ENCODE peak calls at places on chromosomes 1 and 21, in four cellular contexts. P is body of pancreas, Q is bronchial epithelial cell, Y is HL-60. G is an unnamed sample.

GRCh38 chr1:26858160-26858559 is 4.8 kb upstream of the SFN start:
- DNase-seq in P (no peak), Q (peak), Y (no peak), G (no peak)

GRCh38 chr1:218494449-218494852 is 149.3 kb downstream of the TGFB2 start:
- DNase-seq in P (no peak), Q (no peak), Y (no peak), G (no peak)

GRCh38 chr1:151134396-151134795 is 12.0 kb downstream of the SEMA6C start:
- DNase-seq in P (no peak), Q (no peak), Y (no peak), G (no peak)

GRCh38 chr1:155192346-155193274 is 15.1 kb downstream of the THBS3 start:
- DNase-seq in P (peak), Q (peak), Y (no peak), G (no peak)

GRCh38 chr1:92707292-92707691 is 77.6 kb downstream of the EVI5 start:
- DNase-seq in P (no peak), Q (peak), Y (no peak), G (no peak)

GRCh38 chr1:67883069-67883468 is 49.8 kb upstream of the GNG12 start:
- DNase-seq in P (no peak), Q (peak), Y (no peak), G (no peak)

GRCh38 chr1:87284456-87285240 is 44.0 kb upstream of the LMO4 start:
- DNase-seq in P (no peak), Q (no peak), Y (no peak), G (no peak)

GRCh38 chr1:106613861-106614260 is 442.6 kb upstream of the PRMT6 start:
- DNase-seq in P (no peak), Q (no peak), Y (no peak), G (no peak)

GRCh38 chr1:29635073-29635335 is 398.7 kb downstream of the PTPRU start:
- DNase-seq in P (no peak), Q (no peak), Y (no peak), G (no peak)

GRCh38 chr1:193979219-193979618 is 792.8 kb upstream of the B3GALT2 start:
- DNase-seq in P (no peak), Q (no peak), Y (no peak), G (no peak)

GRCh38 chr21:37873655-37874054 is 42.6 kb downstream of the KCNJ6 start:
- DNase-seq in P (no peak), Q (no peak), Y (no peak), G (peak)
- TF ChIP-seq CTCF in P (no peak), Q (no peak), Y (no peak), G (peak)

GRCh38 chr1:103187673-103188072 is 79.4 kb upstream of the COL11A1 start:
- DNase-seq in P (no peak), Q (no peak), Y (no peak), G (no peak)

GRCh38 chr1:103191327-103191726 is 83.0 kb upstream of the COL11A1 start:
- DNase-seq in P (no peak), Q (no peak), Y (no peak), G (peak)

GRCh38 chr1:103194060-103194459 is 85.7 kb upstream of the COL11A1 start:
- DNase-seq in P (no peak), Q (no peak), Y (no peak), G (no peak)

DNA sequence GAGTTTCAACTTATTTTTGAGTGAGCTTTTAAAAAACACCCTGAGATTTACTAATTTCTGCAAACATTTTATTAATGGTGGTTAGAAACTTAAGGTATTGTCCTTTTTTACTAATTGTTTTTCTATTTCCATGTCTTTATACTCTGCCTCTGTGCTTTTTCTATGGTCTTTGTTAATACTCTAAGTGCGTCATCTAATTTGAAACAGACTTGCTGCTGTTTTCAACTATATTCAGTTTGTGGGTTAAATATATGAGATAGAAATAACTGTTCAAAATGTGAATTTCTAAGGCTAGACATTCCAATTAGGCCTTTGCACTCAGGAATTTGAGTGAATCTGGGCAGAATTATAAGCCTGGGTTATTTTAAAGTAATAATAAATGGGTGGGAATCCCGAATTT is 82.4 kb upstream of the COL11A1 start:
- DNase-seq in P (no peak), Q (no peak), Y (no peak), G (no peak)
- H3K4me3 ChIP-seq in P (no peak), Q (no peak), Y (no peak), G (no peak)

GRCh38 chr1:99969260-99969728 is 502 bp upstream of the SLC35A3 start:
- DNase-seq in P (no peak), Q (peak), Y (no peak), G (no peak)

GRCh38 chr1:99963041-99963795 is 6.6 kb upstream of the SLC35A3 start:
- DNase-seq in P (no peak), Q (peak), Y (no peak), G (peak)

GRCh38 chr1:99968214-99968613 is 1.6 kb upstream of the SLC35A3 start:
- DNase-seq in P (no peak), Q (no peak), Y (no peak), G (no peak)

GRCh38 chr1:99964806-99965205 is 5.0 kb upstream of the SLC35A3 start:
- DNase-seq in P (no peak), Q (no peak), Y (no peak), G (no peak)

GRCh38 chr1:99965646-99966375 is 4.0 kb upstream of the SLC35A3 start:
- DNase-seq in P (no peak), Q (peak), Y (no peak), G (no peak)
- TF ChIP-seq CTCF in P (no peak), Q (no peak), Y (no peak), G (no peak)

GRCh38 chr1:175152006-175152652 is 40.4 kb downstream of the KIAA0040 start:
- DNase-seq in P (peak), Q (peak), Y (peak), G (peak)

GRCh38 chr1:175148068-175148467 is 44.5 kb downstream of the KIAA0040 start:
- DNase-seq in P (no peak), Q (no peak), Y (no peak), G (no peak)

GRCh38 chr1:175150596-175151319 is 41.8 kb downstream of the KIAA0040 start:
- DNase-seq in P (no peak), Q (peak), Y (no peak), G (no peak)

GRCh38 chr1:175145899-175146298 is 46.7 kb downstream of the KIAA0040 start:
- DNase-seq in P (no peak), Q (peak), Y (no peak), G (no peak)

GRCh38 chr1:175146535-175147213 is 45.9 kb downstream of the KIAA0040 start:
- DNase-seq in P (peak), Q (peak), Y (no peak), G (peak)
- H3K4me3 ChIP-seq in P (no peak), Q (no peak), Y (no peak), G (no peak)

DNA sequence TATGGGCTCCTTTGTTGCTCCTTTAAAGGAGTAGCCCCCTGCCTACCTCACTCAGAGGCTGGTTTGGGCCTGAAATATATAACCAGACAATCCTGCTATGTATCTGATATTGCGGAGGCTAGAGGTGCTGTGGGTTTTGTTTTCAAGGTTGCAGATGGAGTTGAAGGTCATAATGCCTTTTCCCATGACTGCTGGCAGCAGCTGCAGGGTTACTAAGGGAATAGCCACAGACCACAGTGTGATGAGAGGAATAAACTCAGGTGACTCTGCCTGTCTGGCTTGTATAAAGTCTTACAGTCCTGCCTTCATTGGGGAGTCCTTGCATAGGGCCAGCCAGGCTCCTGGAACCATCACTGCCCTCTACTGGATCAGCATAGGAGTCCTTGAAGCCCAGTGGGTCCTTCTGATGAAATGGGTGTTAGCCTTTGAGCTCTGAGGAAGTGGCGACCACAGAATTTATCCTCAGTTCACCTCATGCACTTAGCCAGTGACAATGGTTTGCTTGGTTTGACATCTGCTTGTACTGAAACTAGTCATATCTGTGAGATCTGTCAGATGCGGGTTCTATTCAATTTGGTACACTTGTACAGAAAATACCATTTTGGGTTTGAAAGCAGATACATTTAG is 174.4 kb upstream of the HMCN1 start:
- DNase-seq in P (peak), Q (peak), Y (peak), G (peak)
- TF ChIP-seq CTCF in P (peak), Q (peak), Y (peak), G (peak)

GRCh38 chr1:247390116-247390791 is 25.7 kb upstream of the NLRP3 start:
- DNase-seq in P (peak), Q (peak), Y (peak), G (peak)
- H3K4me3 ChIP-seq in P (no peak), Q (no peak), Y (peak), G (peak)

GRCh38 chr1:116415200-116415698 is 42.2 kb downstream of the ATP1A1 start:
- DNase-seq in P (no peak), Q (no peak), Y (no peak), G (no peak)

GRCh38 chr1:116416854-116417513 is 43.9 kb downstream of the ATP1A1 start:
- DNase-seq in P (no peak), Q (no peak), Y (no peak), G (no peak)

GRCh38 chr1:116417678-116418077 is 44.6 kb downstream of the ATP1A1 start:
- DNase-seq in P (no peak), Q (no peak), Y (no peak), G (no peak)

GRCh38 chr1:116414364-116414763 is 41.3 kb downstream of the ATP1A1 start:
- DNase-seq in P (no peak), Q (no peak), Y (no peak), G (no peak)

DNA sequence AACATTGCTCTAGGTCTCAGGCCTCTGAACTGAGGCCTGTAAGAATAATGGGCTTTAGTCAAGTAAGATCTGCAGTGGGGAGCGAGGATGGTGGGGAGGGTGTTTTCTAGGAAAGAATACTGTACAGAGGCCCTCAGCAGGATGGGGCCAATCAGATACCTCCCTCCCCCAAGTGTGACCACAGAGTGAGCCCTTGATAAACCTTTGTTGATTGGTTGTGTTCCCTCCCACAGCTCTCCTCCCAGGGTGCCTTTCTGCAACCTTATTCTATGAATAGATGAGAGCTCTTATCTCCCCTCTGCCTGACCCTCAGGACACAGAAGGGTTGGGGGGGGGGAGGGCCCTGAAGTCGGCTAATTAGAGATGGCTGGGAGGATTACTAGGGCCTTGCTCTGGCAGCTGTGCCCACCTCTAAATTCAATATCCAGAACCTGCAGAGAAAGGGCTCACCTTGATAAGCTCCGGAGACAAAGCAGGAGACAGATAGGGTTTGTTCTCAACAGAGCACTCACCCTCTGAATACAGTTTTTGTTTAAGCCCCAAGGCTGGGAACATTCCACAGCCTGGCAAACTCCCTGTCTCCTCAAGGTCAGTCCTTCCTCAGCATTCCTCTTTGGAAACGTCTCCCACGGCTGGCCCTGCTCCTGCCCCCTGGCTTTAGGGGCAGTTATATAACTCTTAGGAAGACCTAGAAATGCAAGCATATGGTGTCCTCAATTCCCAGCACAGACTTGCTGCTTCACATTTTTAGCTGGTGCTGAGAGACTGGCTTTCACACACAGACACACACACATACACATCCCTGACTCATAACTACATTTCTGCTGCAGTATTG is 42.9 kb downstream of the ATP1A1 start:
- DNase-seq in P (peak), Q (no peak), Y (no peak), G (no peak)
- TF ChIP-seq CTCF in P (no peak), Q (no peak), Y (no peak), G (no peak)

DNA sequence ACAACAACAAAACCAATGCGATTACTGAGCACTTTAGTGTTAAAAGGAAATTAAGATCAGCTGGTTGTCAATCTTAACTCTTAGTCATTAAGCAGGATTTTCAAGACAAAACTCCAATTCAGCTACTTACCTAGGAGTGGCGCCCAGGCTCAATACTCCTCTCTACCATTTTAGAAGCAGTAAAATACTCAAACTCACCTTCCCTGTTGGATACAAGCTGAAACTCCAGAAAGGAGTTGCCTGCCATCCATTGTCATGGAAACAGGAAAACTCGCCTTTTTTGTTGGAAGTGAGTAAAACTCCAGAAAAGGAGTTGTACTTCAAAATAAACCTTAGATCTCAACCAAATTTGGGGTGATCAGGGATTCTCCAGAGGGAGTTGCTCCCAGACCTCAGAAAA is 127.0 kb upstream of the F3 start:
- DNase-seq in P (no peak), Q (no peak), Y (no peak), G (no peak)
- H3K4me3 ChIP-seq in P (no peak), Q (no peak), Y (no peak), G (no peak)